ENCODE peak calls at places on chromosomes 16 and 17, in seven cellular contexts. D is endodermal cell, A is IMR-90, K is AG04450, O is cardiac muscle cell, Q is uterus, N is tibial nerve. H is an unnamed sample. For H3K27me3, the result is how much of the 10 kb centered on the place peaks cover.

GRCh38 chr16:85134794-85135153 is 22.5 kb upstream of the CIBAR2 start:
- DNase-seq in N (no peak), K (no peak), Q (no peak), O (no peak), D (no peak), A (no peak), H (no peak)

GRCh38 chr16:69522041-69522578 is 43.7 kb upstream of the NFAT5 start:
- DNase-seq in N (no peak), O (no peak), Q (no peak), A (no peak), K (no peak), D (no peak), H (no peak)

GRCh38 chr17:34841467-34841866 is 119.8 kb downstream of the CCT6B start:
- DNase-seq in Q (no peak), K (no peak), O (no peak), A (no peak), D (no peak), N (no peak), H (no peak)

GRCh38 chr16:75280331-75280804 is 28.9 kb upstream of the BCAR1 start:
- DNase-seq in K (no peak), A (no peak), N (no peak), D (no peak), O (no peak), Q (no peak), H (no peak)

GRCh38 chr17:36641877-36642845 is 40.8 kb downstream of the MRM1 start:
- DNase-seq in O (peak), D (peak), K (no peak), Q (no peak), N (no peak), A (no peak), H (no peak)

GRCh38 chr17:43679911-43680310 is 18.2 kb upstream of the MEOX1 start:
- DNase-seq in Q (no peak), D (no peak), K (no peak), O (no peak), A (no peak), N (no peak), H (no peak)

GRCh38 chr17:73628642-73629552 is 15.3 kb downstream of the SDK2 start:
- DNase-seq in A (no peak), K (no peak), Q (no peak), D (no peak), O (no peak), N (no peak), H (no peak)

GRCh38 chr17:2551493-2551892 is 39.8 kb upstream of the METTL16 start:
- DNase-seq in N (no peak), D (peak), A (no peak), K (no peak), Q (no peak), O (peak), H (no peak)

GRCh38 chr17:64202683-64203430 is 60.2 kb downstream of the TEX2 start:
- DNase-seq in D (no peak), Q (no peak), O (no peak), N (no peak), A (peak), K (no peak), H (no peak)

GRCh38 chr17:73956169-73956568 is 247.3 kb upstream of the RPL38 start:
- DNase-seq in K (no peak), A (no peak), O (no peak), Q (no peak), D (no peak), N (no peak), H (no peak)

GRCh38 chr16:1333149-1333812 is at the start of gene BAIAP3:
- DNase-seq in O (peak), A (no peak), Q (no peak), K (no peak), N (no peak), D (peak), H (no peak)

GRCh38 chr16:30407794-30408534 is 558 bp downstream of the ZNF771 start:
- DNase-seq in N (no peak), D (peak), Q (no peak), A (no peak), O (no peak), K (no peak), H (no peak)

GRCh38 chr16:71515026-71515425 is 11.2 kb upstream of the CHST4 start:
- DNase-seq in A (no peak), D (peak), Q (no peak), O (no peak), K (no peak), N (no peak), H (no peak)

GRCh38 chr16:12480916-12481315 is 322.8 kb downstream of the CPPED1 start:
- DNase-seq in N (no peak), A (no peak), O (no peak), K (no peak), Q (no peak), D (no peak), H (no peak)

GRCh38 chr16:66904846-66905632 is 13.6 kb downstream of the CDH16 start:
- DNase-seq in K (no peak), D (no peak), A (peak), N (no peak), Q (no peak), O (peak), H (no peak)

GRCh38 chr17:43661699-43662431 is at the start of gene MEOX1:
- DNase-seq in Q (no peak), O (peak), K (no peak), N (no peak), A (peak), D (peak), H (peak)

GRCh38 chr16:85654251-85655115 is 34.3 kb downstream of the GINS2 start:
- DNase-seq in O (no peak), D (no peak), N (no peak), K (no peak), Q (no peak), A (no peak), H (no peak)

GRCh38 chr17:55635253-55635766 is 87.4 kb downstream of the TMEM100 start:
- DNase-seq in A (peak), N (no peak), O (no peak), K (no peak), D (no peak), Q (peak), H (no peak)

GRCh38 chr16:52912565-52913173 is 140.0 kb downstream of the CHD9NB start:
- DNase-seq in K (peak), O (peak), A (peak), Q (peak), N (peak), D (peak), H (no peak)

GRCh38 chr17:78745407-78746088 is 36.5 kb downstream of the CYTH1 start:
- DNase-seq in Q (no peak), O (peak), N (peak), D (peak), A (peak), K (no peak), H (no peak)

GRCh38 chr17:22692066-22692800 is 999.9 kb downstream of the KCNJ18 start:
- DNase-seq in K (no peak), A (no peak), O (no peak), Q (no peak), N (no peak), D (no peak), H (no peak)

GRCh38 chr16:3518292-3518982 is 17.6 kb downstream of the CLUAP1 start:
- DNase-seq in D (no peak), N (no peak), K (no peak), O (no peak), Q (no peak), A (no peak), H (no peak)

GRCh38 chr17:44533533-44534246 is 23.6 kb upstream of the FZD2 start:
- DNase-seq in D (peak), N (peak), Q (peak), A (peak), O (peak), K (peak), H (no peak)

GRCh38 chr17:38706625-38707298 is 1.7 kb downstream of the MLLT6 start:
- DNase-seq in Q (no peak), K (no peak), N (no peak), O (peak), D (peak), A (no peak), H (no peak)

GRCh38 chr17:36611345-36612072 is 10.1 kb downstream of the MRM1 start:
- DNase-seq in K (peak), A (peak), N (no peak), D (no peak), O (no peak), Q (no peak), H (no peak)

GRCh38 chr16:74862743-74863244 is 88.2 kb upstream of the FA2H start:
- DNase-seq in A (peak), D (no peak), K (no peak), O (peak), N (peak), Q (no peak), H (no peak)

GRCh38 chr16:67951485-67951884 is 7.6 kb upstream of the LCAT start:
- DNase-seq in O (no peak), Q (no peak), N (no peak), D (no peak), K (no peak), A (no peak), H (no peak)

GRCh38 chr16:75319513-75320401 is 68.3 kb upstream of the BCAR1 start:
- DNase-seq in A (peak), N (no peak), O (no peak), D (no peak), Q (no peak), K (peak), H (peak)

GRCh38 chr16:87303431-87303930 is 13.7 kb downstream of the C16orf95 start:
- DNase-seq in N (no peak), A (peak), Q (no peak), K (no peak), O (no peak), D (no peak), H (no peak)

GRCh38 chr16:83301966-83302365 is 505.8 kb upstream of the HSBP1 start:
- DNase-seq in A (peak), Q (no peak), O (no peak), D (no peak), K (no peak), N (no peak), H (no peak)

GRCh38 chr17:21295036-21295952 is 10.8 kb downstream of the MAP2K3 start:
- DNase-seq in N (no peak), Q (no peak), O (no peak), D (no peak), A (peak), K (no peak), H (no peak)

GRCh38 chr17:1011138-1011537 is 14.2 kb downstream of the TIMM22 start:
- DNase-seq in N (no peak), A (no peak), D (no peak), Q (no peak), K (no peak), O (no peak), H (no peak)

GRCh38 chr17:56868716-56869115 is 34.8 kb downstream of the DGKE start:
- DNase-seq in A (no peak), D (no peak), K (no peak), O (no peak), Q (no peak), N (no peak), H (no peak)

GRCh38 chr16:3356118-3356517 is 429 bp downstream of the OR2C1 start:
- DNase-seq in A (no peak), K (no peak), O (no peak), D (no peak), N (no peak), Q (no peak), H (no peak)

GRCh38 chr16:85211247-85211910 is 99.1 kb upstream of the CIBAR2 start:
- DNase-seq in Q (no peak), O (no peak), N (no peak), A (no peak), K (no peak), D (no peak), H (no peak)

GRCh38 chr17:81435636-81436293 is 40.5 kb downstream of the BAHCC1 start:
- DNase-seq in O (no peak), D (no peak), Q (no peak), K (no peak), N (no peak), A (no peak), H (no peak)

GRCh38 chr17:81434681-81435417 is 39.6 kb downstream of the BAHCC1 start:
- DNase-seq in N (no peak), Q (no peak), K (no peak), D (no peak), O (no peak), A (no peak), H (no peak)

GRCh38 chr17:81437221-81437651 is 42.0 kb downstream of the BAHCC1 start:
- DNase-seq in D (no peak), A (no peak), Q (no peak), O (no peak), K (no peak), N (no peak), H (no peak)

GRCh38 chr17:81438024-81438664 is 42.9 kb downstream of the BAHCC1 start:
- DNase-seq in O (no peak), Q (no peak), K (no peak), A (no peak), N (no peak), D (no peak), H (no peak)

DNA sequence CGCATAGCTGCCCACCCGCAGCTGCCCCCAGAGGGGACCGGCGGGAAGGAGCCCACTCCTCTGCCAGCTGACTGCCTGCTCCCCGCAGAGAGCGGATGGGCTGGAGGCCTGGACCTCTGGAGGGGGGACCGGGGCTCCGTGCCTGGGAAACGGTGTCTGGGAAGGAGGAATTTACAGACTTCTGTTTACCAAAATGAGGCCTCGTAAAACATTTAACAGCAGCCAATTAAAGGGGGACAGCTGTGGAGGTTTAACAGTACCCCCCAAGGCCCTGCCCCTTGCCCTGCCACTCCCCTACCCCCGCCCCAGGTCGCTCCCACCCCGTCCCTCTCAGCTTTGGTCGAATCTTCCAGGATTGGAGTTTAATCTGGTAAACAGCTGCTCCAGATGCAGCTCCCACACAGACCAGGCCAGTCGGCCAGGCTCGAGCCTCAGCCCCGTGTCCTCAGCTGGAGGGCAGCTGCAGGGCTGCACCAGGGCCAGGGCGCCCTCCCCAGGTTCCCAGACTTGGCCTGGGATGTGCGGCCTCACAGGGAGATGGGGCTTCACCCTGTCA is 41.1 kb downstream of the BAHCC1 start:
- DNase-seq in A (no peak), N (no peak), Q (peak), D (no peak), O (no peak), K (no peak), H (peak)
- TF ChIP-seq CTCF in A (no peak), N (no peak), Q (peak), D (no peak), O (no peak), K (no peak), H (peak)

GRCh38 chr17:67018429-67019125 is 25.8 kb upstream of the CACNG1 start:
- DNase-seq in D (no peak), Q (no peak), A (no peak), N (no peak), O (peak), K (no peak), H (no peak)
- H3K27me3 ChIP-seq in D (under half), Q (under half), A (under half), N (under half), O (under half), K (under half), H (under half)

GRCh38 chr17:18143044-18143936 is 34.7 kb downstream of the MYO15A start:
- DNase-seq in A (peak), Q (no peak), N (no peak), K (no peak), O (peak), D (peak), H (no peak)
- TF ChIP-seq CTCF in A (peak), Q (no peak), N (no peak), K (peak), O (peak), D (peak), H (peak)

DNA sequence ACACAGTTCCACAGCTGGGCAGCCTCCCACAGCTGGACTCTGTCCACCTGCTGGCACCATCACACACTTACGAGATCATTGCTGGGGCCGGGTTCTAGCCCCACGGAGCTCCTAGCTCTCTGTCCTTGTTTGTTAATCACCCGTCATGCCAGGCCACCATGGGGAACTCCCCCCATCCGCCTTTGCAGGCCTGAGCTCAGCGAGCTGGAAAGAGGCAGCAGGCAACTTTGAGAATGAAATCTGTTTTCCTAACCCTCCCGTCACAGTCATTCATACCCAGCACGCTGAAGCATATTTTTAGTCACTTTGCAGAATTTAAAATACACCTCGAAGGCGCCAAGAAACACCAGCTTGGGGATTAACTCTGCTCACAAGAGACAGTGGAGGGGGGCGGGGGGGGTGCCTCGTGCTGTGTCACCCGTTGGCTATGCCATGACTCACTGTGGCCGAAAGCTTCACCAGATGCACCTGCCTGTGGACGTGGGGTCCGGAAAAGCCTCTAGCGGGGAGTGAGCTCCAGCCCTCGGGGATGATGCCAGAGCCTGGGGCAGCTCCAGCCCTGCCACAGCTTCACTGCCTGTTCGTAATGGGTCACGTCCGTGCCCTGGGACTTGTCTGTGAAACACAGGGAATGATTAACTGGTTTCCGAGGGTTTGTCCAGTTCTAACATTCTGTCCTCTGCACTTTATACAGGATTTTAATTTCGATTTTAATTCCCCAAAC is 1.4 kb upstream of the SPNS2 start:
- DNase-seq in K (no peak), O (no peak), A (peak), N (no peak), D (no peak), Q (no peak), H (no peak)
- H3K27me3 ChIP-seq in K (under half), O (half or more), A (under half), N (under half), D (half or more), Q (under half), H (under half)

GRCh38 chr16:51062039-51062438 is 89.0 kb downstream of the SALL1 start:
- DNase-seq in K (no peak), O (no peak), N (no peak), Q (no peak), D (no peak), A (no peak), H (no peak)
- TF ChIP-seq CTCF in K (no peak), O (no peak), N (no peak), Q (no peak), D (peak), A (no peak), H (no peak)

GRCh38 chr17:47735536-47736011 is 2.5 kb downstream of the TBX21 start:
- DNase-seq in Q (no peak), A (no peak), D (no peak), N (no peak), K (no peak), O (no peak), H (no peak)
- H3K27me3 ChIP-seq in Q (under half), A (half or more), D (half or more), N (under half), K (half or more), O (half or more), H (under half)

GRCh38 chr17:10360578-10360977 is 12.2 kb downstream of the MYH13 start:
- DNase-seq in O (no peak), D (no peak), N (no peak), Q (no peak), A (peak), K (no peak), H (no peak)

GRCh38 chr17:10352866-10353265 is 19.9 kb downstream of the MYH13 start:
- DNase-seq in O (no peak), Q (no peak), N (no peak), A (no peak), K (no peak), D (no peak), H (no peak)

DNA sequence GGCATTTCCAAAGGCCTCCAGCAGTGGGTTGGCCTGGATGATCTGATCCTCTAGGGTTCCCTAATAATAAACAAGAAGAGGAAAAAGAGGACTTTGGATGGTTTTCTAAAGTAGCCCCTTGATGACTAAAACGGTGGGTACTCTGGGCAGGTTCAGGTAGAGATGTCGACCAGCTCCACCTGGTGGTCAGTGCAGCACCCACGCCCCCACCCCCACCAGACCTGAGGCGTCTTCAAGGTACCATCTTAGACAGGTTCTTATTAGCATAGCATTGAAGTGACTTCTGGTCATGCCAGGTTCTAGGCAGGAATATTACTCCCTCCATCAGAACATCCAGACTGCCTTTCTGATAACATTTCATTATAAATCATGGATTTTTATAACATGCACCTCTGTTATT is 15.0 kb downstream of the MYH13 start:
- DNase-seq in Q (peak), O (no peak), D (peak), A (no peak), N (no peak), K (no peak), H (no peak)
- TF ChIP-seq CTCF in Q (peak), O (peak), D (peak), A (peak), N (peak), K (no peak), H (peak)